ENCODE peak calls at places on chromosomes 13 and 19, in seven cellular contexts. Z is stimulated activated CD4-positive, alpha-beta T cell treated with anti-CD3 and anti-CD28 coated beads, Interleukin-2, amount 100 ng/mL, for 48 hours; S is fibroblast of gingiva; B is epithelial cell of prostate; Q is pancreas; J is H54; U is HAP-1. H is an unnamed sample.

GRCh38 chr13:61252213-61252612 is 163.4 kb downstream of the PCDH20 start:
- DNase-seq in Z (no peak), S (no peak), B (no peak), Q (no peak), J (no peak), U (no peak), H (no peak)

GRCh38 chr13:39840201-39840600 is 184.7 kb downstream of the COG6 start:
- DNase-seq in Z (no peak), S (no peak), B (no peak), Q (no peak), J (no peak), U (no peak), H (no peak)

GRCh38 chr13:102678339-102679122 is 16.3 kb downstream of the METTL21C start:
- DNase-seq in Z (no peak), S (peak), B (no peak), Q (no peak), J (no peak), U (no peak), H (no peak)

GRCh38 chr13:45370922-45371406 is 30.0 kb upstream of the TPT1 start:
- DNase-seq in Z (peak), S (peak), B (no peak), Q (peak), J (peak), U (peak), H (peak)

GRCh38 chr19:15154002-15154612 is 46.7 kb downstream of the NOTCH3 start:
- DNase-seq in Z (peak), S (peak), B (no peak), Q (no peak), J (no peak), U (peak), H (no peak)

GRCh38 chr13:29801737-29802305 is 48.6 kb downstream of the UBL3 start:
- DNase-seq in Z (no peak), S (peak), B (no peak), Q (no peak), J (no peak), U (no peak), H (no peak)

GRCh38 chr19:12840091-12841079 is 2.1 kb downstream of the MAST1 start:
- DNase-seq in Z (peak), S (peak), B (peak), Q (peak), J (peak), U (peak), H (peak)

GRCh38 chr19:52190679-52191293 is 934 bp downstream of the PPP2R1A start:
- DNase-seq in Z (peak), S (peak), B (no peak), Q (peak), J (no peak), U (no peak), H (no peak)

GRCh38 chr13:43357435-43358065 is 334.2 kb downstream of the DNAJC15 start:
- DNase-seq in Z (no peak), S (no peak), B (no peak), Q (no peak), J (no peak), U (no peak), H (no peak)

GRCh38 chr19:45376045-45376724 is 5.8 kb upstream of the ERCC2 start:
- DNase-seq in Z (no peak), S (peak), B (peak), Q (no peak), J (peak), U (peak), H (peak)

GRCh38 chr19:56538254-56538760 is 441 bp upstream of the ZFP28 start:
- DNase-seq in Z (peak), S (peak), B (peak), Q (peak), J (peak), U (peak), H (no peak)

GRCh38 chr19:18840288-18841260 is 8.8 kb downstream of the UPF1 start:
- DNase-seq in Z (no peak), S (no peak), B (no peak), Q (no peak), J (no peak), U (no peak), H (no peak)

GRCh38 chr13:97976551-97977375 is 23.3 kb downstream of the IPO5 start:
- DNase-seq in Z (peak), S (peak), B (no peak), Q (no peak), J (peak), U (peak), H (peak)

GRCh38 chr13:50626031-50626643 is 217.4 kb downstream of the DLEU7 start:
- DNase-seq in Z (no peak), S (no peak), B (no peak), Q (no peak), J (no peak), U (no peak), H (no peak)

GRCh38 chr19:15464394-15465385 is at the start of gene RASAL3:
- DNase-seq in Z (peak), S (no peak), B (no peak), Q (no peak), J (no peak), U (no peak), H (no peak)

GRCh38 chr19:45016388-45017314 is 15.4 kb downstream of the RELB start:
- DNase-seq in Z (peak), S (peak), B (peak), Q (peak), J (peak), U (peak), H (peak)

GRCh38 chr13:91520952-91521351 is 122.5 kb downstream of the GPC5 start:
- DNase-seq in Z (no peak), S (no peak), B (no peak), Q (no peak), J (no peak), U (peak), H (no peak)

GRCh38 chr13:99269627-99270252 is 11.6 kb upstream of the GPR18 start:
- DNase-seq in Z (no peak), S (peak), B (no peak), Q (no peak), J (no peak), U (no peak), H (no peak)

GRCh38 chr13:20161275-20161950 is 561 bp upstream of the GJA3 start:
- DNase-seq in Z (peak), S (no peak), B (no peak), Q (no peak), J (no peak), U (no peak), H (no peak)

GRCh38 chr19:4889034-4889825 is 13.5 kb downstream of the ARRDC5 start:
- DNase-seq in Z (no peak), S (no peak), B (peak), Q (no peak), J (peak), U (no peak), H (no peak)

GRCh38 chr13:97429681-97430081 is 4.3 kb upstream of the RAP2A start:
- DNase-seq in Z (no peak), S (peak), B (no peak), Q (no peak), J (no peak), U (no peak), H (no peak)

GRCh38 chr19:6020166-6020967 is 42.4 kb upstream of the RANBP3 start:
- DNase-seq in Z (no peak), S (no peak), B (no peak), Q (no peak), J (no peak), U (no peak), H (no peak)

GRCh38 chr13:45847554-45848224 is 3.9 kb downstream of the SIAH3 start:
- DNase-seq in Z (no peak), S (no peak), B (no peak), Q (no peak), J (no peak), U (no peak), H (no peak)

GRCh38 chr13:44819245-44819644 is 170.0 kb downstream of the NUFIP1 start:
- DNase-seq in Z (no peak), S (peak), B (peak), Q (no peak), J (peak), U (no peak), H (no peak)

GRCh38 chr19:18297308-18297707 is 15.9 kb upstream of the JUND start:
- DNase-seq in Z (no peak), S (no peak), B (no peak), Q (no peak), J (no peak), U (no peak), H (no peak)

GRCh38 chr13:67574320-67575233 is 344.4 kb upstream of the PCDH9 start:
- DNase-seq in Z (no peak), S (peak), B (no peak), Q (no peak), J (no peak), U (no peak), H (no peak)

GRCh38 chr13:20824762-20825161 is 51.0 kb upstream of the EEF1AKMT1 start:
- DNase-seq in Z (no peak), S (no peak), B (no peak), Q (no peak), J (no peak), U (no peak), H (no peak)

GRCh38 chr19:30293051-30293785 is 79.0 kb upstream of the ZNF536 start:
- DNase-seq in Z (no peak), S (no peak), B (no peak), Q (no peak), J (no peak), U (no peak), H (no peak)

GRCh38 chr19:2577722-2578335 is 101.9 kb downstream of the GADD45B start:
- DNase-seq in Z (no peak), S (no peak), B (no peak), Q (peak), J (no peak), U (no peak), H (no peak)

GRCh38 chr13:40632915-40633314 is 33.5 kb downstream of the FOXO1 start:
- DNase-seq in Z (no peak), S (no peak), B (no peak), Q (no peak), J (no peak), U (no peak), H (no peak)

GRCh38 chr13:44273991-44274810 is 99.4 kb upstream of the SERP2 start:
- DNase-seq in Z (peak), S (peak), B (no peak), Q (no peak), J (no peak), U (no peak), H (peak)